ENCODE peak calls at places on chromosomes 5 and 9, in eight cellular contexts. One of them, this sample, is unnamed.

GRCh38 chr9:105646879-105647594 is 15.2 kb upstream of the TAL2 start:
- DNase-seq in OCI-LY7: no peak
- DNase-seq in NCI-H69: peak; percentile 66
- DNase-seq in brain microvascular endothelial cell: no peak
- DNase-seq in heart right ventricle: no peak
- DNase-seq in aorta: no peak
- DNase-seq in activated naive CD4-positive, alpha-beta T cell: no peak
- DNase-seq in mucosa of descending colon: no peak
- DNase-seq in this sample: no peak

GRCh38 chr9:91207889-91208651 is 153.6 kb downstream of the AUH start:
- DNase-seq in activated naive CD4-positive, alpha-beta T cell: no peak
- DNase-seq in heart right ventricle: no peak
- DNase-seq in brain microvascular endothelial cell: no peak
- DNase-seq in mucosa of descending colon: no peak
- DNase-seq in OCI-LY7: peak; percentile 94
- DNase-seq in NCI-H69: no peak
- DNase-seq in aorta: no peak
- DNase-seq in this sample: no peak

GRCh38 chr5:132433141-132433540 is 57.4 kb downstream of the IRF1 start:
- DNase-seq in activated naive CD4-positive, alpha-beta T cell: no peak
- DNase-seq in aorta: no peak
- DNase-seq in mucosa of descending colon: no peak
- DNase-seq in heart right ventricle: no peak
- DNase-seq in brain microvascular endothelial cell: no peak
- DNase-seq in NCI-H69: no peak
- DNase-seq in OCI-LY7: no peak
- DNase-seq in this sample: no peak

GRCh38 chr9:4555251-4555650 is 65.0 kb downstream of the SLC1A1 start:
- DNase-seq in mucosa of descending colon: no peak
- DNase-seq in heart right ventricle: peak; percentile 62
- DNase-seq in activated naive CD4-positive, alpha-beta T cell: peak; percentile 21
- DNase-seq in brain microvascular endothelial cell: peak; percentile 62
- DNase-seq in OCI-LY7: no peak
- DNase-seq in NCI-H69: peak; percentile 79
- DNase-seq in aorta: no peak
- DNase-seq in this sample: no peak

GRCh38 chr9:121322737-121323448 is 47.2 kb downstream of the STOM start:
- DNase-seq in aorta: no peak
- DNase-seq in OCI-LY7: no peak
- DNase-seq in NCI-H69: no peak
- DNase-seq in mucosa of descending colon: no peak
- DNase-seq in heart right ventricle: no peak
- DNase-seq in brain microvascular endothelial cell: no peak
- DNase-seq in activated naive CD4-positive, alpha-beta T cell: no peak
- DNase-seq in this sample: no peak

GRCh38 chr5:168064933-168065622 is 226.4 kb upstream of the WWC1 start:
- DNase-seq in OCI-LY7: no peak
- DNase-seq in brain microvascular endothelial cell: no peak
- DNase-seq in mucosa of descending colon: no peak
- DNase-seq in activated naive CD4-positive, alpha-beta T cell: no peak
- DNase-seq in aorta: no peak
- DNase-seq in heart right ventricle: no peak
- DNase-seq in NCI-H69: no peak
- DNase-seq in this sample: peak; percentile 29

GRCh38 chr9:87725900-87726709 is at the start of gene CTSL:
- DNase-seq in OCI-LY7: no peak
- DNase-seq in heart right ventricle: peak; percentile 93
- DNase-seq in aorta: peak; percentile 96
- DNase-seq in brain microvascular endothelial cell: peak; percentile 72
- DNase-seq in activated naive CD4-positive, alpha-beta T cell: peak; percentile 61
- DNase-seq in mucosa of descending colon: peak; percentile 90
- DNase-seq in NCI-H69: peak; percentile 50
- DNase-seq in this sample: peak; percentile 89

GRCh38 chr9:15104826-15105420 is 194.7 kb upstream of the FREM1 start:
- DNase-seq in heart right ventricle: peak; percentile 20
- DNase-seq in activated naive CD4-positive, alpha-beta T cell: no peak
- DNase-seq in aorta: no peak
- DNase-seq in brain microvascular endothelial cell: peak; percentile 10
- DNase-seq in mucosa of descending colon: peak; percentile 33
- DNase-seq in NCI-H69: peak; percentile 72
- DNase-seq in OCI-LY7: peak; percentile 39
- DNase-seq in this sample: peak; percentile 33

GRCh38 chr5:151664694-151665583 is 21.8 kb downstream of the SPARC start:
- DNase-seq in brain microvascular endothelial cell: no peak
- DNase-seq in NCI-H69: peak; percentile 17
- DNase-seq in heart right ventricle: peak; percentile 72
- DNase-seq in aorta: no peak
- DNase-seq in OCI-LY7: no peak
- DNase-seq in activated naive CD4-positive, alpha-beta T cell: no peak
- DNase-seq in mucosa of descending colon: no peak
- DNase-seq in this sample: peak; percentile 34

GRCh38 chr9:127921592-127922120 is 4.8 kb upstream of the ST6GALNAC4 start:
- DNase-seq in activated naive CD4-positive, alpha-beta T cell: peak; percentile 70
- DNase-seq in NCI-H69: peak; percentile 71
- DNase-seq in OCI-LY7: peak; percentile 71
- DNase-seq in brain microvascular endothelial cell: no peak
- DNase-seq in aorta: peak; percentile 94
- DNase-seq in heart right ventricle: peak; percentile 73
- DNase-seq in mucosa of descending colon: peak; percentile 78
- DNase-seq in this sample: peak; percentile 82

This sample was measured in colonic mucosa.